ENCODE peak calls at places on chromosomes 16 and 17, in nine cellular contexts. P is stimulated activated CD4-positive, alpha-beta T cell treated with anti-CD3 and anti-CD28 coated beads, Interleukin-2, amount 100 ng/mL, for 48 hours; S is activated T-cell treated with anti-CD3 and anti-CD28 coated beads, Interleukin-2, amount 50 U/mL, for 1 hour; G is Calu3; Y is T follicular helper cell; N is Daoy; I is stimulated activated CD8-positive, alpha-beta memory T cell treated with anti-CD3 and anti-CD28 coated beads, Interleukin-15, amount 100 ng/mL, for 24 hours; B is activated T-helper 9 cell treated with anti-CD3 and anti-CD28 coated beads, Interleukin-2, amount 50 U/mL, for 16 hours; K is activated CD4-positive, alpha-beta T cell treated with anti-CD3 and anti-CD28 coated beads, Interleukin-2, amount 10 ng/mL, durations not matched to agents 7 days and 5 days. Z is an unnamed sample.

GRCh38 chr17:42340691-42341127 is 47.5 kb downstream of the STAT3 start:
- DNase-seq in P (peak; percentile 41), S (peak; percentile 49), G (no peak), Y (no peak), N (no peak), I (no peak), B (peak; percentile 19), K (peak; percentile 35), Z (no peak)

GRCh38 chr17:35103271-35103670 is 16.4 kb downstream of the RAD51D start:
- DNase-seq in P (no peak), S (no peak), G (no peak), Y (no peak), N (no peak), I (no peak), B (no peak), K (no peak), Z (no peak)

GRCh38 chr17:6711081-6711674 is 2.0 kb downstream of the SLC13A5 start:
- DNase-seq in P (no peak), S (no peak), G (no peak), Y (no peak), N (no peak), I (no peak), B (no peak), K (no peak), Z (no peak)

GRCh38 chr17:83150369-83151055 is 71.1 kb downstream of the METRNL start:
- DNase-seq in P (no peak), S (no peak), G (no peak), Y (no peak), N (no peak), I (no peak), B (no peak), K (no peak), Z (no peak)

GRCh38 chr17:28878981-28879380 is 18.6 kb downstream of the FLOT2 start:
- DNase-seq in P (no peak), S (no peak), G (peak; percentile 65), Y (no peak), N (peak; percentile 35), I (no peak), B (no peak), K (no peak), Z (no peak)

GRCh38 chr17:2844386-2844785 is 48.1 kb downstream of the RAP1GAP2 start:
- DNase-seq in P (no peak), S (no peak), G (no peak), Y (no peak), N (peak; percentile 72), I (no peak), B (no peak), K (no peak), Z (no peak)

GRCh38 chr17:17727111-17727659 is 45.9 kb downstream of the RAI1 start:
- DNase-seq in P (no peak), S (no peak), G (no peak), Y (no peak), N (no peak), I (no peak), B (no peak), K (no peak), Z (no peak)

GRCh38 chr16:49592507-49593422 is 219.2 kb downstream of the C16orf78 start:
- DNase-seq in P (peak; percentile 26), S (peak; percentile 48), G (peak; percentile 43), Y (peak; percentile 12), N (peak; percentile 23), I (no peak), B (no peak), K (peak; percentile 48), Z (no peak)

GRCh38 chr17:79741751-79742588 is 11.2 kb downstream of the ENPP7 start:
- DNase-seq in P (peak; percentile 81), S (peak; percentile 83), G (peak; percentile 91), Y (peak; percentile 58), N (peak; percentile 73), I (peak; percentile 60), B (peak; percentile 61), K (peak; percentile 75), Z (peak; percentile 75)

GRCh38 chr17:77182205-77182604 is 41.4 kb downstream of the SEC14L1 start:
- DNase-seq in P (no peak), S (no peak), G (no peak), Y (no peak), N (no peak), I (no peak), B (no peak), K (no peak), Z (no peak)

GRCh38 chr17:78122221-78122990 is 6.1 kb downstream of the TMC6 start:
- DNase-seq in P (no peak), S (no peak), G (no peak), Y (no peak), N (no peak), I (no peak), B (no peak), K (no peak), Z (no peak)

GRCh38 chr16:56773531-56773930 is 43.6 kb downstream of the NUP93 start:
- DNase-seq in P (no peak), S (no peak), G (no peak), Y (no peak), N (no peak), I (no peak), B (no peak), K (no peak), Z (no peak)

GRCh38 chr17:81074875-81075274 is 39.9 kb downstream of the BAIAP2 start:
- DNase-seq in P (no peak), S (no peak), G (no peak), Y (no peak), N (no peak), I (no peak), B (no peak), K (no peak), Z (no peak)

GRCh38 chr16:7334801-7335560 is 2.3 kb downstream of the RBFOX1 start:
- DNase-seq in P (no peak), S (no peak), G (no peak), Y (no peak), N (no peak), I (no peak), B (no peak), K (no peak), Z (no peak)

GRCh38 chr17:40498281-40499084 is 2.9 kb downstream of the TNS4 start:
- DNase-seq in P (no peak), S (no peak), G (no peak), Y (no peak), N (no peak), I (no peak), B (no peak), K (no peak), Z (no peak)

GRCh38 chr17:70050192-70050591 is 24.8 kb upstream of the KCNJ16 start:
- DNase-seq in P (no peak), S (no peak), G (no peak), Y (no peak), N (no peak), I (no peak), B (no peak), K (no peak), Z (no peak)

GRCh38 chr17:41956522-41956921 is 10.1 kb upstream of the CNP start:
- DNase-seq in P (no peak), S (no peak), G (no peak), Y (no peak), N (peak; percentile 75), I (no peak), B (no peak), K (no peak), Z (no peak)

GRCh38 chr16:12796498-12796897 is 7.2 kb downstream of the CPPED1 start:
- DNase-seq in P (no peak), S (no peak), G (no peak), Y (no peak), N (no peak), I (no peak), B (no peak), K (no peak), Z (no peak)

GRCh38 chr16:56107944-56108583 is 83.2 kb upstream of the GNAO1 start:
- DNase-seq in P (no peak), S (no peak), G (no peak), Y (no peak), N (no peak), I (no peak), B (no peak), K (no peak), Z (no peak)

GRCh38 chr16:72938426-72939164 is 109.3 kb downstream of the ZFHX3 start:
- DNase-seq in P (no peak), S (no peak), G (no peak), Y (no peak), N (peak; percentile 78), I (no peak), B (no peak), K (no peak), Z (no peak)

GRCh38 chr17:15398736-15399331 is 57.4 kb upstream of the TEKT3 start:
- DNase-seq in P (no peak), S (no peak), G (no peak), Y (no peak), N (peak; percentile 79), I (no peak), B (no peak), K (no peak), Z (no peak)

GRCh38 chr17:38315497-38315896 is 18.5 kb downstream of the MRPL45 start:
- DNase-seq in P (no peak), S (no peak), G (no peak), Y (no peak), N (no peak), I (no peak), B (no peak), K (no peak), Z (no peak)

GRCh38 chr16:84479716-84480450 is 24.6 kb downstream of the MEAK7 start:
- DNase-seq in P (no peak), S (no peak), G (no peak), Y (no peak), N (no peak), I (no peak), B (no peak), K (no peak), Z (no peak)

GRCh38 chr16:83847371-83848225 is 39.8 kb downstream of the HSBP1 start:
- DNase-seq in P (no peak), S (no peak), G (no peak), Y (no peak), N (no peak), I (no peak), B (no peak), K (no peak), Z (no peak)

GRCh38 chr16:65754799-65755691 is 611.4 kb upstream of the CDH5 start:
- DNase-seq in P (no peak), S (no peak), G (no peak), Y (no peak), N (no peak), I (no peak), B (no peak), K (no peak), Z (no peak)

GRCh38 chr16:68265078-68265925 is 976 bp downstream of the SLC7A6 start:
- DNase-seq in P (no peak), S (peak; percentile 62), G (peak; percentile 51), Y (peak; percentile 58), N (peak; percentile 77), I (no peak), B (peak; percentile 32), K (peak; percentile 59), Z (peak; percentile 55)

GRCh38 chr16:22071352-22071923 is 20.9 kb upstream of the VWA3A start:
- DNase-seq in P (no peak), S (no peak), G (no peak), Y (no peak), N (no peak), I (no peak), B (no peak), K (no peak), Z (no peak)

GRCh38 chr16:11128211-11129123 is 127.5 kb downstream of the SOCS1 start:
- DNase-seq in P (no peak), S (no peak), G (no peak), Y (no peak), N (no peak), I (no peak), B (no peak), K (peak; percentile 43), Z (no peak)

GRCh38 chr17:81906476-81907218 is 4.6 kb downstream of the PCYT2 start:
- DNase-seq in P (no peak), S (no peak), G (no peak), Y (no peak), N (no peak), I (no peak), B (no peak), K (no peak), Z (no peak)

GRCh38 chr16:60203525-60204124 is 1469.5 kb upstream of the GOT2 start:
- DNase-seq in P (no peak), S (no peak), G (no peak), Y (no peak), N (no peak), I (no peak), B (no peak), K (no peak), Z (no peak)

GRCh38 chr16:10245002-10245401 is 62.8 kb upstream of the GRIN2A start:
- DNase-seq in P (no peak), S (no peak), G (no peak), Y (no peak), N (no peak), I (no peak), B (no peak), K (no peak), Z (no peak)